ENCODE peak calls at places on chromosomes 5 and 9, in five cellular contexts. One of them, this sample, is unnamed.
A peak's percentile ranks its signal among the peaks of the same experiment; 100 is the strongest.

GRCh38 chr9:130003943-130004552 is 38.9 kb downstream of the FNBP1 start:
- DNase-seq in IMR-90: no peak
- DNase-seq in heart left ventricle: no peak
- DNase-seq in transverse colon: peak; percentile 60
- DNase-seq in testis: no peak
- DNase-seq in this sample: no peak

GRCh38 chr5:11483630-11484029 is 420.6 kb downstream of the CTNND2 start:
- DNase-seq in IMR-90: no peak
- DNase-seq in heart left ventricle: no peak
- DNase-seq in transverse colon: no peak
- DNase-seq in testis: no peak
- DNase-seq in this sample: no peak

GRCh38 chr9:114717908-114718486 is 36.0 kb upstream of the TEX48 start:
- DNase-seq in IMR-90: no peak
- DNase-seq in heart left ventricle: no peak
- DNase-seq in transverse colon: no peak
- DNase-seq in testis: no peak
- DNase-seq in this sample: no peak

GRCh38 chr9:74760031-74760700 is 127.6 kb downstream of the TRPM6 start:
- DNase-seq in IMR-90: peak; percentile 97
- DNase-seq in heart left ventricle: no peak
- DNase-seq in transverse colon: no peak
- DNase-seq in testis: no peak
- DNase-seq in this sample: no peak

GRCh38 chr5:122774861-122775712 is at the start of gene SNX2:
- DNase-seq in IMR-90: peak; percentile 76
- DNase-seq in heart left ventricle: peak; percentile 98
- DNase-seq in transverse colon: peak; percentile 96
- DNase-seq in testis: peak; percentile 98
- DNase-seq in this sample: peak; percentile 96

GRCh38 chr9:32483343-32483742 is 42.7 kb downstream of the RIGI start:
- DNase-seq in IMR-90: no peak
- DNase-seq in heart left ventricle: no peak
- DNase-seq in transverse colon: no peak
- DNase-seq in testis: no peak
- DNase-seq in this sample: no peak

GRCh38 chr9:94649100-94649855 is 10.0 kb upstream of the FBP1 start:
- DNase-seq in IMR-90: peak; percentile 28
- DNase-seq in heart left ventricle: no peak
- DNase-seq in transverse colon: no peak
- DNase-seq in testis: no peak
- DNase-seq in this sample: no peak

GRCh38 chr5:123095694-123096120 is 6.7 kb downstream of the PRDM6 start:
- DNase-seq in IMR-90: no peak
- DNase-seq in heart left ventricle: no peak
- DNase-seq in transverse colon: no peak
- DNase-seq in testis: no peak
- DNase-seq in this sample: no peak

GRCh38 chr5:170238456-170238855 is 5.7 kb downstream of the C5orf58 start:
- DNase-seq in IMR-90: no peak
- DNase-seq in heart left ventricle: no peak
- DNase-seq in transverse colon: no peak
- DNase-seq in testis: no peak
- DNase-seq in this sample: no peak

GRCh38 chr5:12592228-12592627 is 688.0 kb upstream of the CTNND2 start:
- DNase-seq in IMR-90: no peak
- DNase-seq in heart left ventricle: no peak
- DNase-seq in transverse colon: no peak
- DNase-seq in testis: no peak
- DNase-seq in this sample: no peak

GRCh38 chr9:82209797-82210470 is 221.4 kb downstream of the SPATA31D1 start:
- DNase-seq in IMR-90: peak; percentile 7
- DNase-seq in heart left ventricle: no peak
- DNase-seq in transverse colon: no peak
- DNase-seq in testis: no peak
- DNase-seq in this sample: no peak

GRCh38 chr9:96317335-96317980 is 15.5 kb upstream of the HSD17B3 start:
- DNase-seq in IMR-90: peak; percentile 70
- DNase-seq in heart left ventricle: no peak
- DNase-seq in transverse colon: peak; percentile 46
- DNase-seq in testis: peak; percentile 80
- DNase-seq in this sample: peak; percentile 59

GRCh38 chr5:141903261-141903660 is 20.4 kb upstream of the DELE1 start:
- DNase-seq in IMR-90: no peak
- DNase-seq in heart left ventricle: no peak
- DNase-seq in transverse colon: no peak
- DNase-seq in testis: no peak
- DNase-seq in this sample: no peak

GRCh38 chr9:129910628-129911567 is 75.6 kb downstream of the USP20 start:
- DNase-seq in IMR-90: peak; percentile 100
- DNase-seq in heart left ventricle: no peak
- DNase-seq in transverse colon: no peak
- DNase-seq in testis: peak; percentile 36
- DNase-seq in this sample: no peak

GRCh38 chr5:55900068-55900467 is 48.9 kb downstream of the IL31RA start:
- DNase-seq in IMR-90: no peak
- DNase-seq in heart left ventricle: no peak
- DNase-seq in transverse colon: no peak
- DNase-seq in testis: no peak
- DNase-seq in this sample: no peak

GRCh38 chr5:66653380-66653779 is 57.2 kb downstream of the MAST4 start:
- DNase-seq in IMR-90: peak; percentile 18
- DNase-seq in heart left ventricle: no peak
- DNase-seq in transverse colon: no peak
- DNase-seq in testis: no peak
- DNase-seq in this sample: no peak

GRCh38 chr5:91464886-91465646 is 81.9 kb upstream of the ARRDC3 start:
- DNase-seq in IMR-90: no peak
- DNase-seq in heart left ventricle: no peak
- DNase-seq in transverse colon: no peak
- DNase-seq in testis: no peak
- DNase-seq in this sample: no peak

GRCh38 chr5:28014779-28015178 is 976.4 kb upstream of the CDH9 start:
- DNase-seq in IMR-90: no peak
- DNase-seq in heart left ventricle: no peak
- DNase-seq in transverse colon: no peak
- DNase-seq in testis: peak; percentile 57
- DNase-seq in this sample: no peak

GRCh38 chr5:143544606-143545005 is 141.1 kb upstream of the NR3C1 start:
- DNase-seq in IMR-90: no peak
- DNase-seq in heart left ventricle: no peak
- DNase-seq in transverse colon: no peak
- DNase-seq in testis: no peak
- DNase-seq in this sample: no peak

GRCh38 chr9:134670042-134670525 is 28.5 kb downstream of the COL5A1 start:
- DNase-seq in IMR-90: peak; percentile 94
- DNase-seq in heart left ventricle: no peak
- DNase-seq in transverse colon: no peak
- DNase-seq in testis: no peak
- DNase-seq in this sample: no peak

GRCh38 chr5:153153086-153153485 is 337.4 kb upstream of the GRIA1 start:
- DNase-seq in IMR-90: no peak
- DNase-seq in heart left ventricle: no peak
- DNase-seq in transverse colon: no peak
- DNase-seq in testis: no peak
- DNase-seq in this sample: no peak

GRCh38 chr9:81611664-81612063 is 77.7 kb downstream of the TLE1 start:
- DNase-seq in IMR-90: no peak
- DNase-seq in heart left ventricle: no peak
- DNase-seq in transverse colon: no peak
- DNase-seq in testis: no peak
- DNase-seq in this sample: no peak

GRCh38 chr9:93110400-93110855 is 14.4 kb downstream of the CARD19 start:
- DNase-seq in IMR-90: no peak
- DNase-seq in heart left ventricle: peak; percentile 60
- DNase-seq in transverse colon: no peak
- DNase-seq in testis: no peak
- DNase-seq in this sample: no peak

GRCh38 chr5:132774406-132774805 is 2.6 kb downstream of the SEPTIN8 start:
- DNase-seq in IMR-90: no peak
- DNase-seq in heart left ventricle: no peak
- DNase-seq in transverse colon: no peak
- DNase-seq in testis: no peak
- DNase-seq in this sample: no peak

GRCh38 chr9:129235041-129235930 is 57.2 kb upstream of the IER5L start:
- DNase-seq in IMR-90: no peak
- DNase-seq in heart left ventricle: peak; percentile 53
- DNase-seq in transverse colon: no peak
- DNase-seq in testis: no peak
- DNase-seq in this sample: no peak

GRCh38 chr5:40406426-40407211 is 273.1 kb upstream of the PTGER4 start:
- DNase-seq in IMR-90: no peak
- DNase-seq in heart left ventricle: no peak
- DNase-seq in transverse colon: no peak
- DNase-seq in testis: no peak
- DNase-seq in this sample: no peak
- TF ChIP-seq POLR2A in IMR-90: no peak
- TF ChIP-seq POLR2A in heart left ventricle: no peak
- TF ChIP-seq POLR2A in transverse colon: no peak
- TF ChIP-seq POLR2A in testis: no peak
- TF ChIP-seq POLR2A in this sample: no peak

DNA sequence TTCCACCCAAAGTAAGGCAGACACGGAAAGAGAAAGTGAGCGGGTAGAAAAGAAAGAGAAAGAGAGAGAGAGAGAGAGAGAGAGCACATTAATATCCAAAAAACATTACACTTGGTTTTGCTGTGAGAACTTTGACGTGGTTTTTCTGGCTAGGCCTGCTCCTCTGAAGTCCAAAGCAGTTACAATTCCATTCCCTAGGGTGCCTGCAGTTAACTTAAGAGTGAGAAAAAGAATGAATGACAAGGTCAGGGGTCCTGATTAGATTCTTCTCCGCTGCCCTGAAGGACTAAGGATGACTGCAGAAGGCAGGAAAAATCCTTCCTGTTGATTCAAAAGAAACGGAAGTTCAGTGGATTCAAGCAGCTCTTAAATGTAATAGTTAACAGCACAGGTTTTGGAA is 589.8 kb downstream of the PRELID2 start:
- DNase-seq in IMR-90: peak; percentile 11
- DNase-seq in heart left ventricle: no peak
- DNase-seq in transverse colon: no peak
- DNase-seq in testis: no peak
- DNase-seq in this sample: no peak
- H3K27ac ChIP-seq in IMR-90: peak overlapping the region; percentile 85
- H3K27ac ChIP-seq in heart left ventricle: no peak overlapping the region
- H3K27ac ChIP-seq in transverse colon: no peak overlapping the region
- H3K27ac ChIP-seq in testis: no peak overlapping the region
- H3K27ac ChIP-seq in this sample: no peak overlapping the region

DNA sequence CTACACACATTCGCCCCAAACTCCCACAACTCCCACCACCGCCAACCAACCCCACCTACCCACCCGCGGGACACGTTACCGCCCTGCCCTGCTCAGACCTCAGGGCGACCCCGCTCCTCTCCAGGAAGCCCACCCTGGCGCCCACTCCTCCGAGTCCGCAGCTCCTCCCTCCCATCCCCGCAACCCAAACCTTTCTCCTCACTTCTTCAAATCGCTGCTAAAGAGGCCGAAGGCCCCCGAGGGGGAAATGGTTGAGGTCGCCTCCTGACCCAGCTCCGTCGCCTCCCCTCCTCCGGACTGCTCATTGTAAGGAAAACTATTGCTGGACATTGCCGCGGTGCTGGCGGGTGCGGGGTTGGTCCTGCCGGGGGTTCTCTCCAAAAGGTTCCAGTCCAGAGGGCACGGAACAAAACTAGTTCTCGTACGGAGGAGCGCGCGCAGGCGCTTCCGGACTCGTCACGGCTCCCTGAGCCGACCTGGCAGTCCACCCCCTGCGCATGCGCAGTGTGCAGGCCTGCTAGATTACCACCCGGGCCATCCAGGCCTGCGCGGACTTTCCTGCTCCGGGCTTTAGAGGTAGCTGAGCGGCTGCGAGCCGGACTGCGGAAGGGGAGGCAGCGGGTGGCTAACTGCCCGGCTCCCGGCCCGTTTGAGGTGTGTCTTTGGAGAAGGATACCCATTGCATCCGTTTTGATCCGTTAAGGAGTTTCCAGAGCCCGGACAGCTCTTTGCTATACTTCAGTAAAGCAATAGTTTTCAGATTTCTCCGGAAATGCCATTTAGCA is at the start of gene AP3B1:
- DNase-seq in IMR-90: peak; percentile 99
- DNase-seq in heart left ventricle: peak; percentile 100
- DNase-seq in transverse colon: peak; percentile 99
- DNase-seq in testis: peak; percentile 99
- DNase-seq in this sample: peak; percentile 100
- TF ChIP-seq POLR2A in IMR-90: peak; percentile 87
- TF ChIP-seq POLR2A in heart left ventricle: peak; percentile 32
- TF ChIP-seq POLR2A in transverse colon: peak; percentile 96
- TF ChIP-seq POLR2A in testis: peak; percentile 32
- TF ChIP-seq POLR2A in this sample: peak; percentile 81

GRCh38 chr9:36301227-36301626 is 43.0 kb upstream of the GNE start:
- DNase-seq in IMR-90: no peak
- DNase-seq in heart left ventricle: no peak
- DNase-seq in transverse colon: no peak
- DNase-seq in testis: no peak
- DNase-seq in this sample: no peak

GRCh38 chr9:36297798-36298197 is 39.5 kb upstream of the GNE start:
- DNase-seq in IMR-90: no peak
- DNase-seq in heart left ventricle: no peak
- DNase-seq in transverse colon: no peak
- DNase-seq in testis: no peak
- DNase-seq in this sample: no peak

GRCh38 chr9:36293918-36294317 is 35.7 kb upstream of the GNE start:
- DNase-seq in IMR-90: no peak
- DNase-seq in heart left ventricle: no peak
- DNase-seq in transverse colon: no peak
- DNase-seq in testis: no peak
- DNase-seq in this sample: no peak

GRCh38 chr9:36293171-36293570 is 34.9 kb upstream of the GNE start:
- DNase-seq in IMR-90: no peak
- DNase-seq in heart left ventricle: no peak
- DNase-seq in transverse colon: no peak
- DNase-seq in testis: no peak
- DNase-seq in this sample: no peak

GRCh38 chr9:36298566-36298965 is 40.3 kb upstream of the GNE start:
- DNase-seq in IMR-90: peak; percentile 25
- DNase-seq in heart left ventricle: no peak
- DNase-seq in transverse colon: no peak
- DNase-seq in testis: no peak
- DNase-seq in this sample: no peak
- H3K27ac ChIP-seq in IMR-90: no peak overlapping the region
- H3K27ac ChIP-seq in heart left ventricle: no peak overlapping the region
- H3K27ac ChIP-seq in transverse colon: peak overlapping the region; percentile 87
- H3K27ac ChIP-seq in testis: no peak overlapping the region
- H3K27ac ChIP-seq in this sample: no peak overlapping the region

GRCh38 chr5:137156175-137156574 is 343.0 kb downstream of the SPOCK1 start:
- DNase-seq in IMR-90: no peak
- DNase-seq in heart left ventricle: no peak
- DNase-seq in transverse colon: no peak
- DNase-seq in testis: peak; percentile 32
- DNase-seq in this sample: no peak
- TF ChIP-seq POLR2A in IMR-90: no peak
- TF ChIP-seq POLR2A in heart left ventricle: no peak
- TF ChIP-seq POLR2A in transverse colon: no peak
- TF ChIP-seq POLR2A in testis: no peak
- TF ChIP-seq POLR2A in this sample: no peak

This sample was measured in stomach.